ENCODE peak calls at places on chromosomes 7 and 10, in four cellular contexts. One of them, this sample, is unnamed.

GRCh38 chr10:131555406-131555805 is 243.9 kb upstream of the TCERG1L start:
- DNase-seq in astrocyte of the cerebellum: no peak
- DNase-seq in BE2C: no peak
- DNase-seq in heart left ventricle: no peak
- DNase-seq in this sample: no peak

GRCh38 chr10:45547966-45548513 is 124.5 kb downstream of the ZFAND4 start:
- DNase-seq in astrocyte of the cerebellum: no peak
- DNase-seq in BE2C: no peak
- DNase-seq in heart left ventricle: no peak
- DNase-seq in this sample: no peak

GRCh38 chr7:49229246-49229645 is 304.9 kb downstream of the CDC14C start:
- DNase-seq in astrocyte of the cerebellum: no peak
- DNase-seq in BE2C: no peak
- DNase-seq in heart left ventricle: no peak
- DNase-seq in this sample: no peak

GRCh38 chr7:129210256-129210988 is 14.4 kb upstream of the AHCYL2 start:
- DNase-seq in astrocyte of the cerebellum: no peak
- DNase-seq in BE2C: peak
- DNase-seq in heart left ventricle: peak
- DNase-seq in this sample: peak

GRCh38 chr7:47451851-47452205 is 130.1 kb downstream of the TNS3 start:
- DNase-seq in astrocyte of the cerebellum: no peak
- DNase-seq in BE2C: no peak
- DNase-seq in heart left ventricle: no peak
- DNase-seq in this sample: no peak

GRCh38 chr10:15433850-15434537 is 62.9 kb upstream of the FAM171A1 start:
- DNase-seq in astrocyte of the cerebellum: peak
- DNase-seq in BE2C: peak
- DNase-seq in heart left ventricle: no peak
- DNase-seq in this sample: no peak

GRCh38 chr7:5183155-5183554 is 6.9 kb upstream of the WIPI2 start:
- DNase-seq in astrocyte of the cerebellum: no peak
- DNase-seq in BE2C: no peak
- DNase-seq in heart left ventricle: no peak
- DNase-seq in this sample: no peak

GRCh38 chr7:44112231-44112996 is 8.3 kb downstream of the AEBP1 start:
- DNase-seq in astrocyte of the cerebellum: no peak
- DNase-seq in BE2C: no peak
- DNase-seq in heart left ventricle: no peak
- DNase-seq in this sample: no peak

GRCh38 chr7:150411606-150412005 is 32.5 kb downstream of the ZNF775 start:
- DNase-seq in astrocyte of the cerebellum: no peak
- DNase-seq in BE2C: no peak
- DNase-seq in heart left ventricle: no peak
- DNase-seq in this sample: no peak

GRCh38 chr7:17633099-17633498 is 307.2 kb downstream of the SNX13 start:
- DNase-seq in astrocyte of the cerebellum: no peak
- DNase-seq in BE2C: no peak
- DNase-seq in heart left ventricle: no peak
- DNase-seq in this sample: no peak

GRCh38 chr10:59833810-59834209 is 72.5 kb downstream of the CCDC6 start:
- DNase-seq in astrocyte of the cerebellum: no peak
- DNase-seq in BE2C: no peak
- DNase-seq in heart left ventricle: no peak
- DNase-seq in this sample: no peak

DNA sequence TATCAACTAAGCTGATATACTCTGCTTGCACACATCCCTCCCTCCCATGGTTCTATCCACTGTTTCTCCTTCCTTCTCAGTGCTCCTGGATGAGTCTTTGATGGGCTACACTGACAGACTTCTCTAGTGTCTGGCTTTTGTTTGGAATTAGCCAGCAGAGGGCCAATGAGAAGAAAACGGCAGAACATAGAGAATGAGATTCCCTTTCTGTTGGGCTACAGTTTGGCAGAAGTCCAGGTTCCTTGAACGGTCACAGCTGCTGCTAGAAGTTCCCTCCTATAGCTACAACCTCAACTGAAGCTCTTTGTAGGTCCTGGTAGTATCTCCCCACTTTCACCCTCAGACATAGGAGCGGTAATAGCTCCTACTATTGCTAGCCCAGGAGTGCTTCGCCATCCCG is 251.1 kb upstream of the LRRN3 start:
- DNase-seq in astrocyte of the cerebellum: peak
- DNase-seq in BE2C: peak
- DNase-seq in heart left ventricle: peak
- DNase-seq in this sample: no peak
- TF ChIP-seq CTCF in astrocyte of the cerebellum: peak
- TF ChIP-seq CTCF in BE2C: peak
- TF ChIP-seq CTCF in heart left ventricle: no peak
- TF ChIP-seq CTCF in this sample: no peak

DNA sequence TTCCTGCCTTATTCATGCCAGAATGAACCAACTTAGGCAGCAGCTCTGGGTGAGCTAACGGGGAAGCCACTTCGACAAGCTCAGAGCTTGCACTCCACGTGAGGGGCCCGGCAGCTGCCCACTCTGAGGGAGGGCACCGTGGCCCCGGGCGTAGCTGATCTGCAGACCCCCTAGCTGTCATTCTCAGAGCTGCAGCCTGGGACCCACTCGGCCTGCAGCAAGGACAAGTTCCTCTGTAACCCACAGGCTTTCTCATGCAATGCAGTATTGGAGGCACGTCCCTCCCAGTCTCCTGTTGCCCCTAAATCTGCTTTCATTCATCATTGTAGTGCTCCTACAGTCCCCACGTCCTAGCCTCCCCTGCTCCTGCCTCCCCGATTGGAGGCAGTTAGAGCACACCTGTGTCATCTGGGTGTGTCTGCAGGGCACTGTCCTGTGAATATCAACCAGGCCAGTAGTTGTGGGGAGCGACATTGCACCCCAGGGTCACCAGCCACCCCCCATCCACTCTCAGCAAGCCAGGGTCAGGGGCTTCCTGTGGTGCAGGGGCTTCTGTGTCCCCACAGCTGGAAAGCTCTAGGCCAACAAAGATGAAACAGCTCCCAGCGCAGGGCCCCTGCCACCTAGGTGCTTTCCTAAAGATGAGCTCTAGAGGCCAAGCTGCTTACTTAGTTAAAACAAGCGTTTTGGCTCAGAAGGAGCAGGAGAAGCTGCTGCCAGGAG is 333.7 kb downstream of the ADARB2 start:
- DNase-seq in astrocyte of the cerebellum: no peak
- DNase-seq in BE2C: peak
- DNase-seq in heart left ventricle: no peak
- DNase-seq in this sample: no peak
- TF ChIP-seq CTCF in astrocyte of the cerebellum: no peak
- TF ChIP-seq CTCF in BE2C: peak
- TF ChIP-seq CTCF in heart left ventricle: no peak
- TF ChIP-seq CTCF in this sample: no peak

GRCh38 chr7:128190051-128190640 is 50.9 kb upstream of the LEP start:
- DNase-seq in astrocyte of the cerebellum: no peak
- DNase-seq in BE2C: no peak
- DNase-seq in heart left ventricle: no peak
- DNase-seq in this sample: no peak
- TF ChIP-seq CTCF in astrocyte of the cerebellum: no peak
- TF ChIP-seq CTCF in BE2C: no peak
- TF ChIP-seq CTCF in heart left ventricle: no peak
- TF ChIP-seq CTCF in this sample: no peak

DNA sequence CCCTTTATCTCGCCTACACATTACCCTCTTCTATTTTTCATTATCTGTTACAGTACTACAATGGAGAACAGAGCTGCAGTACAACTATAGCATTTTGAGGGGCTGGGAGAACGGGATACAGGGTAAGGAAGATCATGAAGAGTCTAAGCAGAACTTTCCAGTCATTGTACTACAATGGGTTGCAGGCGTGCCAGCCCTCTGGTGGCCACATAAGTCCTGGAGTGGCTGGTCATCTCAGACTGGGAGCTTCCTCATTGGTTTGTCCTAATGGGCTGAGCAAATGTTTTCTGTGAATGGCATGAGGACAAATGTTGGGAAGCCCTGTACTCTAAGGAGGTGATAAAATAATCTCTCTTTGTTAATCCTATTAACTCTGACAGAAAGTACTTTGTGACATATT is 33.0 kb downstream of the TMEM106B start:
- DNase-seq in astrocyte of the cerebellum: no peak
- DNase-seq in BE2C: peak
- DNase-seq in heart left ventricle: no peak
- DNase-seq in this sample: no peak
- TF ChIP-seq CTCF in astrocyte of the cerebellum: peak
- TF ChIP-seq CTCF in BE2C: peak
- TF ChIP-seq CTCF in heart left ventricle: no peak
- TF ChIP-seq CTCF in this sample: peak

DNA sequence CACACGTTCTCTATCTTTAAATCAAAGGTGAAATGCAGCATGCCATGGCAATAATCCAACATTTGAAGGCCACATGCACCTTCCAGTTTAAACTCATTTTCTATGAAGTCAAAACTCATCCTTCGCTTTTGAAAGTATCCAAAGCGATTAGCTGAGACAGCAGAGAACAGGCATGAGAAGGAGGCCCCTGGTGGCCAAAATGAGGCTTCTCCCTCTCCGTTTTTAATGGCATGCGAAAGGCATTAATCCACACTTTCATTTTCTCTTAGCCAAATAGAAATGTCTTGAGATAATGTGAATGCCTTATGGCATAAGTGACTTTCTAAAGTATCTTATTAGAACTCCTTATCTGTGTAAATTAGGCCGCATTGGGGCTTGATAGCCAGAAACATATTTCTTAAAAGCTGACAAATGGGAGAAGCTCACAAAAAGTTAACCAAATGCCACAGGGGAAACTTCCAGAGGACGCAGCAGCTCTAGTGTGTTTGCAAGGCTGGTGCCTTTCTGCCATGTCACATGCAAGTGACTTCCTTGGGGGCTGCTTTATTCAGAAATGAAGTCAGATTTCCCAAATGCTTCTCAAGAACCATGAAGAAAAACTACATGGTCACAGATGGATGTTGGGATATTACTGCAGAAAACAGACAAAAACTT is 1189.6 kb downstream of the SORCS1 start:
- DNase-seq in astrocyte of the cerebellum: peak
- DNase-seq in BE2C: no peak
- DNase-seq in heart left ventricle: no peak
- DNase-seq in this sample: no peak
- TF ChIP-seq CTCF in astrocyte of the cerebellum: peak
- TF ChIP-seq CTCF in BE2C: peak
- TF ChIP-seq CTCF in heart left ventricle: peak
- TF ChIP-seq CTCF in this sample: peak

GRCh38 chr10:96719205-96719604 is 1.1 kb downstream of the PIK3AP1 start:
- DNase-seq in astrocyte of the cerebellum: no peak
- DNase-seq in BE2C: no peak
- DNase-seq in heart left ventricle: no peak
- DNase-seq in this sample: no peak
- TF ChIP-seq CTCF in astrocyte of the cerebellum: no peak
- TF ChIP-seq CTCF in BE2C: no peak
- TF ChIP-seq CTCF in heart left ventricle: no peak
- TF ChIP-seq CTCF in this sample: no peak